ENCODE peak calls at places on chromosomes 1 and 21, in ten cellular contexts. D is cardiac fibroblast, P is dorsolateral prefrontal cortex, G is Caco-2, R is A549, I is stomach, K is mammary epithelial cell, U is HCT116, J is AG09309, B is SK-N-MC. N is an unnamed sample.

GRCh38 chr1:167747988-167748387 is 26.2 kb downstream of the MPZL1 start:
- DNase-seq in D (peak), P (no peak), G (no peak), R (peak), I (no peak), K (no peak), U (no peak), J (no peak), B (no peak), N (peak)

GRCh38 chr1:232329103-232329788 is 300.7 kb downstream of the SIPA1L2 start:
- DNase-seq in D (no peak), P (no peak), G (no peak), R (no peak), I (no peak), K (no peak), U (no peak), J (no peak), B (no peak), N (no peak)

GRCh38 chr1:219626865-219627264 is 14.0 kb upstream of the ZC3H11B start:
- DNase-seq in D (no peak), P (no peak), G (no peak), R (no peak), I (no peak), K (no peak), U (no peak), J (no peak), B (no peak), N (no peak)

GRCh38 chr1:180567664-180568063 is 8.9 kb downstream of the OVAAL start:
- DNase-seq in D (no peak), P (no peak), G (no peak), R (no peak), I (no peak), K (no peak), U (no peak), J (no peak), B (no peak), N (no peak)

GRCh38 chr1:227923353-227924167 is 24.2 kb downstream of the WNT9A start:
- DNase-seq in D (no peak), P (no peak), G (no peak), R (no peak), I (no peak), K (no peak), U (no peak), J (no peak), B (no peak), N (no peak)

GRCh38 chr21:43362928-43363314 is 64.0 kb downstream of the SIK1 start:
- DNase-seq in D (no peak), P (no peak), G (no peak), R (no peak), I (no peak), K (no peak), U (no peak), J (no peak), B (no peak), N (no peak)

GRCh38 chr1:59391216-59392179 is 94.6 kb downstream of the FGGY start:
- DNase-seq in D (no peak), P (no peak), G (no peak), R (no peak), I (no peak), K (no peak), U (no peak), J (no peak), B (no peak), N (no peak)

GRCh38 chr1:21175324-21175669 is 1.4 kb downstream of the EIF4G3 start:
- DNase-seq in D (peak), P (no peak), G (no peak), R (no peak), I (peak), K (peak), U (no peak), J (no peak), B (no peak), N (no peak)

GRCh38 chr1:102853701-102854187 is 254.6 kb downstream of the COL11A1 start:
- DNase-seq in D (no peak), P (no peak), G (no peak), R (no peak), I (no peak), K (no peak), U (no peak), J (no peak), B (no peak), N (no peak)

GRCh38 chr1:207516729-207517128 is 20.8 kb downstream of the CR1 start:
- DNase-seq in D (no peak), P (no peak), G (no peak), R (no peak), I (no peak), K (no peak), U (no peak), J (no peak), B (no peak), N (no peak)

GRCh38 chr1:16628361-16629111 is 15.2 kb upstream of the NBPF1 start:
- DNase-seq in D (no peak), P (peak), G (peak), R (no peak), I (peak), K (no peak), U (no peak), J (no peak), B (no peak), N (no peak)

GRCh38 chr1:213984387-213985180 is 3.2 kb upstream of the PROX1 start:
- DNase-seq in D (no peak), P (no peak), G (no peak), R (no peak), I (no peak), K (no peak), U (no peak), J (no peak), B (no peak), N (no peak)
- H3K4me3 ChIP-seq in D (no peak), P (no peak), G (peak), R (no peak), I (peak), K (no peak), U (no peak), J (no peak), B (no peak), N (no peak)

DNA sequence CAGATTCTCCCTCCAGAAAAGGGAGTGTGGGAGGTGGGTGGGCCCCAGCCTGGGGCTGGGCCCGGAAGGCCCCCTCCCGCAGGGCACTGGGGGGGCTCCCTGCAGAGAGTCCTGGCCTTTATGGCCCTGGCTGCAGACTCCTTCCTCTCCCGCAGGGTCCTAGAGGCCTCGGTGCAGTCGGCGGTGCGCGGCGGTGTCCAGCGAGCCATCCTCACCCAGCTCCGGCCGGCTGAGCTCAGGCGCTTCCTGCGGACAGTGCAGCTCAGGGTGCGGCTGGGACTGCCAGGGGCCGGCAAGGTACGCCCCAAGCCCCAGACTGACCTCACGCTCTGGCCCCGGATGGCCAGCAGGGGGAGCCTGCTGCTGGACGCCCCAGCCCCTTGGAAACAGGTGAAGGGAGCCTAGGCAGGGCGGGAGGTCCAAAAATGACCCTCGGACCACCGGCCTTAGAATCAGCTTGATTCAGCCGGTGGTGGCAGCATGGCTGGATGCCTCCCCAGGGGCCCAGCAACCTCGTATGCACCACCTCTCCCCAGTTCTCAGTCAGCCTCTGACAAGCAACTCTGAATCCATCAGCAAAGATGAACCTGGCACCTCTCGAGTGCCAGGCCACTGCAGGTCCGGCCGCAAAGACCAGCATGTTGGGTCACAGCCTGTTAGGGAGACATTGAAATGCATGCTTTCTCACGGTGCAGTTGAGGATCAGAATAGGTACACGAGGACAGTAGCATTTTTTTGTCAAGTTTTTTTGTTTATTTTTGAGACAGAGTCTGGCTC is 20.6 kb downstream of the MTHFR start:
- DNase-seq in D (peak), P (peak), G (peak), R (peak), I (peak), K (peak), U (peak), J (no peak), B (no peak), N (no peak)
- H3K4me3 ChIP-seq in D (no peak), P (peak), G (no peak), R (peak), I (peak), K (no peak), U (no peak), J (no peak), B (no peak), N (peak)

GRCh38 chr21:37368536-37369279 is 2.1 kb downstream of the DYRK1A start:
- DNase-seq in D (peak), P (no peak), G (no peak), R (no peak), I (no peak), K (peak), U (no peak), J (no peak), B (no peak), N (no peak)

GRCh38 chr21:37369307-37369854 is 2.8 kb downstream of the DYRK1A start:
- DNase-seq in D (no peak), P (no peak), G (no peak), R (no peak), I (no peak), K (no peak), U (no peak), J (no peak), B (no peak), N (no peak)

GRCh38 chr21:37371041-37371397 is 4.4 kb downstream of the DYRK1A start:
- DNase-seq in D (no peak), P (no peak), G (no peak), R (no peak), I (no peak), K (no peak), U (no peak), J (no peak), B (no peak), N (no peak)

GRCh38 chr21:37372127-37372731 is 5.7 kb downstream of the DYRK1A start:
- DNase-seq in D (no peak), P (no peak), G (no peak), R (no peak), I (no peak), K (no peak), U (no peak), J (no peak), B (no peak), N (no peak)

DNA sequence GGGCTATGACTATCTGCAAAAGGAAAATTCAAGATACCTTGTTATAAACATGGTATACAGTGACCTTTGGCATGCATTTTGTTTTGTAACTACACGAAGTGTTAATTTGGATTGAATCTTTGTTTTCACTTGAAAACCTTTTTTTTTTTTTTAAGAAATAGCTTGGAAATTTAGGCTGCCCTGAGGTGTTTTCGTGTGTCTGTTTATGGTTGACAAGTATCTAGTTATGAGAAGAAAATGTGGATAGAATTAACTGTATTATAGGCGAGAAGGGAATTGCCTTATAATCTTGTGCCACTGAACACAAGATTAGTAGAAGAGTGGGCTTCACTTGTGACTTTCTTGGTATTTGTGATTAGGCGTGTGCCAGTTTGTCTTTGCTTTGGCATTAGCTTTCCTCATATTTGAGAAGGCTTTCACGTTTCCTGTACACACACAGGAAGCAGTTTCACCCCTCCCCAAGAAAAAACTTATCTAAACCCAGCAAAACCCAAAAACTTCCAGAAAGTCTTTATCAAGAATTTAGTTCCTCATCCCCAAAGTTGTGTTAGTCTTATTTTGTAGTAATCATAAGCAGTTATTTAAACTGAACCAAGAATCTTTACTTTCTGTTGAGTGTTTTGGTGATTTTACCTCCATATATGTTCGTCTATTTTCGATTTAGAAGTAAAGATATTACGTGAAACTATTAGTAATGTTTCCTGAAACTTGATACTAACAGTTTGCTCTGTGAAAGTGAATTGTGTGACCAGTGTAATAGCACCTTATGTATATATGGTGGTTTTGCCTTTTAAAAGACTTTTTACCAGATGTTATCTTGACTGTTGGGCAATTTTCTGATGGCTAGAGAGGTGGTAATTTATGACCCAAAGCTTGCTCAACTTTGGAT is 3.8 kb downstream of the DYRK1A start:
- DNase-seq in D (peak), P (no peak), G (no peak), R (no peak), I (no peak), K (peak), U (no peak), J (no peak), B (no peak), N (peak)
- H3K4me3 ChIP-seq in D (peak), P (peak), G (no peak), R (peak), I (peak), K (no peak), U (no peak), J (no peak), B (peak), N (peak)

DNA sequence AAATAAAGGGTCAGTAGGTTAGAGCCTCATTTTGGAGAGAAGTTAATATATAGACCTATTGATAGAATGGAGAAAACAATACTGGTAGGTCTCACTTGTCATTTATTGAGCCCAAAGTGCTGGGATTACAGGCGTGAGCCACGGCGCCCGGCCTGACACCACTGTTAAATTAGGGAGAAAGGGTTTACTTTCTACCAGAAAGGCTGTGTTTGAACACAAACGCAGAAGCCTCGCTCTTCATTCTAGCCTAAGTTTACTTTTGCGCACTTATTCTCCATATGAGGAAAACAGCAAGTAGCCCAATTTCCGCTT is 710 bp upstream of the PRPF3 start:
- DNase-seq in D (peak), P (no peak), G (no peak), R (no peak), I (no peak), K (no peak), U (no peak), J (no peak), B (no peak), N (no peak)
- H3K4me3 ChIP-seq in D (peak), P (peak), G (peak), R (peak), I (peak), K (peak), U (peak), J (peak), B (peak), N (peak)

GRCh38 chr1:237043846-237044636 is 2.1 kb downstream of the RYR2 start:
- DNase-seq in D (no peak), P (no peak), G (no peak), R (no peak), I (no peak), K (no peak), U (no peak), J (no peak), B (no peak), N (no peak)

GRCh38 chr1:237048803-237049202 is 6.8 kb downstream of the RYR2 start:
- DNase-seq in D (no peak), P (no peak), G (no peak), R (no peak), I (no peak), K (no peak), U (no peak), J (no peak), B (no peak), N (no peak)

GRCh38 chr1:237042467-237042891 is 495 bp downstream of the RYR2 start:
- DNase-seq in D (no peak), P (no peak), G (no peak), R (no peak), I (no peak), K (no peak), U (no peak), J (no peak), B (no peak), N (no peak)

GRCh38 chr1:237042892-237043576 is 1.1 kb downstream of the RYR2 start:
- DNase-seq in D (no peak), P (peak), G (no peak), R (no peak), I (no peak), K (no peak), U (no peak), J (no peak), B (no peak), N (no peak)

DNA sequence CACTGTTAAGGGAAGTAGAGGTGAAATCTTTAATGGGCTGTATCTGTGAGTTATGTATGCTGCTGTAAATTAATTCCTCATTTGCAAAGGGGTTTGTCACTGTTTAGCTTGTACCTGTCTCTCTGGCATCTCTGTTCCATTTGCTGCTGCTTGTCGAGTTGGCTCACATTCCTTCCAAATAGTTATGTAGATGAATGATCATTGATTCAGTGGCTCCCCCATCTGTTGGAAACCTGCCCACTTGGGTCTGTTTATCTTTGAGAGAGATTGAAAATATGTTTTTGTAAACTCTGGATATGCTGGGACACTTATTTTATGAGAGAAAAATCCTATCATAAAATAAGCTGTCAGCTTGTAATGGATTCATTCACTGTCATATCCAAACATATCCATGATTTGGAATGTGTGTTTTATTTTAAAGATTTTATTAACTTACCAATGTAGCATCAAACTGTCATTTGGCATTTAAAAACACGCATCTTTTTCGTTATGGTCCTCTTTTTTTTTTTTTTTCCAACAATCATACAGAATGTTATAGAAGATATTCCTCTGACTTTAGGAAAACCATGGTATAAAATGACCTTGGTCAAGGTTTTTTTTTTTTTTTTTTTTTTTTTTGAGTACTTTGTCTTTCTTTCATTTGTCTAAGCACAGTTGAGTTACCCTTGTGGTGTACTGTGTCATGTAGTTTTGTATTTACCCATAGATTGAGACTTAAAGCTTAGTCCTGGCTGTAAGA is 3.5 kb downstream of the RYR2 start:
- DNase-seq in D (no peak), P (no peak), G (no peak), R (no peak), I (no peak), K (no peak), U (no peak), J (no peak), B (no peak), N (no peak)
- H3K4me3 ChIP-seq in D (no peak), P (no peak), G (no peak), R (no peak), I (no peak), K (no peak), U (no peak), J (no peak), B (peak), N (no peak)

GRCh38 chr1:51990478-51990965 is at the start of gene RAB3B:
- DNase-seq in D (peak), P (peak), G (peak), R (peak), I (peak), K (peak), U (peak), J (no peak), B (no peak), N (no peak)
- H3K4me3 ChIP-seq in D (peak), P (peak), G (peak), R (peak), I (peak), K (peak), U (peak), J (peak), B (peak), N (peak)

GRCh38 chr1:40469327-40469726 is 7.8 kb upstream of the ZFP69 start:
- DNase-seq in D (no peak), P (no peak), G (no peak), R (no peak), I (no peak), K (no peak), U (no peak), J (no peak), B (no peak), N (no peak)
- H3K4me3 ChIP-seq in D (no peak), P (no peak), G (no peak), R (no peak), I (no peak), K (no peak), U (no peak), J (no peak), B (no peak), N (no peak)

GRCh38 chr1:85308837-85309350 is 32.5 kb upstream of the BCL10 start:
- DNase-seq in D (no peak), P (no peak), G (no peak), R (no peak), I (no peak), K (no peak), U (no peak), J (no peak), B (no peak), N (no peak)

GRCh38 chr1:85303440-85304162 is 27.2 kb upstream of the BCL10 start:
- DNase-seq in D (no peak), P (no peak), G (no peak), R (no peak), I (no peak), K (no peak), U (no peak), J (no peak), B (no peak), N (no peak)

GRCh38 chr1:85311818-85312217 is 35.4 kb upstream of the BCL10 start:
- DNase-seq in D (peak), P (no peak), G (no peak), R (no peak), I (no peak), K (no peak), U (no peak), J (no peak), B (no peak), N (no peak)

GRCh38 chr1:85306236-85306635 is 29.8 kb upstream of the BCL10 start:
- DNase-seq in D (no peak), P (no peak), G (no peak), R (no peak), I (no peak), K (no peak), U (no peak), J (no peak), B (no peak), N (no peak)

DNA sequence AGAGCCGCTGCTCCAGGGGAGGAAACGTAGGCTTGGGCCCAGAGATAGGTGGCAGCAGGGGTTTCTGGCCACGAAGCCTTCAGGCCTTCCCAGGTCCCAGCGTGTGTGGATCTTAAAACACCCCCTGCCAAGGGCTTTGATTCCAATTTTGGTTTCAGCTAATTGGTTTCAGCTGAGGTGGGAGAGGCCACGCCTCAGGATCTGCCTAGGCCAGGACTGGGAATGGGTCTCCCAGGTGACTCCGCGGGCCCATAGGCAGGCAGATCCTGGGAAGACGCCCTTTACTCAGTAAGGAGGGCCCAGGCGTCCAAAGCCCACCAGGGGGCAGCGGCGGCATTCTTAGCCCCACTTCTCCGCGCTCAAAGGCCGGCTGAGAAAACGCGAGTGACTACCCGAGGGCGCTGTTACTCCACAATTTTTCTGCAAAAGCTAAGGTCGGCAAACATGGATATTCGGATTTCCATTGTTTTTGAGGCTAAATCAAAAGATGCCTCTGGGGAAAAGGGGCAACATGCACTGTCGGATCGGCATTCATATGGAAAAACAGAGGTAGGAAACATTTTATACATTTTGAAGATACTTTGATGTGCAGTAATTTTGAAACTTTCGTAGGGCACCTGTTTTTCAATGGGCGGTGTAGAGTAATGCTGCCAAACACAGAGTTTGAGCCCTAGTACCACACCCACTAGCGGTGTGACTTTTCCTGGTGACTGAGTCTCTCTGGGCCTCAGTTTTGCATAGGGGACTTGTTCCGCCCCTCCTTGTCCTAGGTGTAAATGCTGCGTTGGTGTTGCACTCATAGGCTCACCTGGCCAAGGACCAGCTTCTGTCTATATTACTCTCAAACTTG is 31.8 kb upstream of the BCL10 start:
- DNase-seq in D (peak), P (peak), G (peak), R (peak), I (peak), K (peak), U (peak), J (no peak), B (peak), N (no peak)
- H3K4me3 ChIP-seq in D (no peak), P (no peak), G (no peak), R (no peak), I (no peak), K (no peak), U (no peak), J (no peak), B (peak), N (no peak)